ENCODE peak calls at places on chromosome 4, in nine cellular contexts. B is psoas muscle, J is BE2C, W is transverse colon, X is colonic mucosa, Q is small intestine, T is astrocyte, F is NT2/D1, I is fibroblast of lung. C is an unnamed sample. For H3K4me1, the result is how much of the 10 kb centered on the place peaks cover.

GRCh38 chr4:2226261-2226660 is 15.7 kb downstream of the HAUS3 start:
- DNase-seq in B (no peak), J (no peak), W (no peak), X (no peak), Q (no peak), T (no peak), F (no peak), I (no peak), C (no peak)

GRCh38 chr4:3770323-3771166 is 4.4 kb downstream of the ADRA2C start:
- DNase-seq in B (no peak), J (peak), W (no peak), X (no peak), Q (no peak), T (no peak), F (no peak), I (no peak), C (no peak)

GRCh38 chr4:127503111-127503510 is 129.6 kb upstream of the INTU start:
- DNase-seq in B (no peak), J (no peak), W (no peak), X (no peak), Q (no peak), T (peak), F (peak), I (peak), C (no peak)

GRCh38 chr4:10612476-10612875 is 72.1 kb downstream of the CLNK start:
- DNase-seq in B (no peak), J (no peak), W (no peak), X (no peak), Q (no peak), T (no peak), F (no peak), I (no peak), C (no peak)

GRCh38 chr4:1508161-1509160 is 102.2 kb upstream of the NKX1-1 start:
- DNase-seq in B (peak), J (peak), W (no peak), X (no peak), Q (no peak), T (no peak), F (no peak), I (no peak), C (peak)

GRCh38 chr4:17284323-17285175 is 227.3 kb downstream of the QDPR start:
- DNase-seq in B (no peak), J (no peak), W (no peak), X (no peak), Q (no peak), T (no peak), F (no peak), I (no peak), C (no peak)

GRCh38 chr4:150940123-150940522 is 75.0 kb downstream of the LRBA start:
- DNase-seq in B (no peak), J (no peak), W (no peak), X (no peak), Q (no peak), T (no peak), F (no peak), I (no peak), C (no peak)

GRCh38 chr4:138851626-138852443 is 163.7 kb upstream of the NOCT start:
- DNase-seq in B (no peak), J (no peak), W (no peak), X (no peak), Q (no peak), T (peak), F (no peak), I (no peak), C (no peak)

GRCh38 chr4:181140037-181140603 is 1103.1 kb upstream of the TENM3 start:
- DNase-seq in B (no peak), J (no peak), W (no peak), X (no peak), Q (no peak), T (no peak), F (no peak), I (peak), C (no peak)

GRCh38 chr4:178881937-178882336 is 1439.7 kb upstream of the AGA start:
- DNase-seq in B (no peak), J (no peak), W (no peak), X (no peak), Q (no peak), T (no peak), F (peak), I (no peak), C (no peak)

GRCh38 chr4:34720563-34720962 is 1523.8 kb downstream of the ARAP2 start:
- DNase-seq in B (no peak), J (no peak), W (no peak), X (no peak), Q (no peak), T (peak), F (peak), I (peak), C (no peak)

GRCh38 chr4:169260217-169260866 is 10.4 kb downstream of the SH3RF1 start:
- DNase-seq in B (no peak), J (no peak), W (no peak), X (no peak), Q (no peak), T (no peak), F (no peak), I (no peak), C (no peak)

GRCh38 chr4:102500371-102501175 is 586 bp upstream of the NFKB1 start:
- DNase-seq in B (peak), J (peak), W (peak), X (peak), Q (peak), T (peak), F (no peak), I (peak), C (peak)

GRCh38 chr4:24748758-24749350 is 46.5 kb upstream of the SOD3 start:
- DNase-seq in B (no peak), J (no peak), W (no peak), X (no peak), Q (no peak), T (no peak), F (no peak), I (no peak), C (no peak)

GRCh38 chr4:33446953-33447352 is 2726.8 kb downstream of the PCDH7 start:
- DNase-seq in B (no peak), J (no peak), W (no peak), X (no peak), Q (no peak), T (no peak), F (no peak), I (no peak), C (no peak)

GRCh38 chr4:110498420-110498819 is 22.5 kb downstream of the ENPEP start:
- DNase-seq in B (no peak), J (no peak), W (no peak), X (no peak), Q (no peak), T (no peak), F (no peak), I (no peak), C (no peak)

GRCh38 chr4:143626134-143626859 is 74.2 kb downstream of the FREM3 start:
- DNase-seq in B (peak), J (no peak), W (peak), X (peak), Q (no peak), T (peak), F (no peak), I (peak), C (peak)

GRCh38 chr4:40228497-40229365 is 31.9 kb downstream of the RHOH start:
- DNase-seq in B (no peak), J (no peak), W (no peak), X (no peak), Q (no peak), T (no peak), F (no peak), I (no peak), C (no peak)

GRCh38 chr4:21507439-21507838 is 441.1 kb downstream of the KCNIP4 start:
- DNase-seq in B (no peak), J (no peak), W (no peak), X (no peak), Q (no peak), T (no peak), F (peak), I (peak), C (no peak)

GRCh38 chr4:38889143-38889542 is 21.5 kb downstream of the FAM114A1 start:
- DNase-seq in B (no peak), J (no peak), W (no peak), X (no peak), Q (peak), T (peak), F (no peak), I (peak), C (no peak)

GRCh38 chr4:163263601-163264000 is 68.8 kb downstream of the NPY1R start:
- DNase-seq in B (no peak), J (no peak), W (no peak), X (no peak), Q (no peak), T (no peak), F (no peak), I (no peak), C (no peak)

GRCh38 chr4:172822322-172822721 is 346.3 kb upstream of the GALNT7 start:
- DNase-seq in B (no peak), J (no peak), W (no peak), X (no peak), Q (no peak), T (no peak), F (no peak), I (no peak), C (no peak)

GRCh38 chr4:122083971-122084370 is 68.2 kb upstream of the BLTP1 start:
- DNase-seq in B (no peak), J (no peak), W (no peak), X (no peak), Q (no peak), T (no peak), F (peak), I (no peak), C (no peak)

GRCh38 chr4:162791321-162791720 is 375.4 kb downstream of the NAF1 start:
- DNase-seq in B (no peak), J (no peak), W (no peak), X (no peak), Q (no peak), T (peak), F (no peak), I (no peak), C (no peak)

GRCh38 chr4:5887361-5888221 is 5.3 kb downstream of the CRMP1 start:
- DNase-seq in B (no peak), J (peak), W (no peak), X (no peak), Q (no peak), T (no peak), F (no peak), I (peak), C (no peak)

GRCh38 chr4:149823770-149824221 is 8.2 kb upstream of the IQCM start:
- DNase-seq in B (no peak), J (no peak), W (no peak), X (no peak), Q (no peak), T (peak), F (no peak), I (peak), C (no peak)

GRCh38 chr4:4592414-4592813 is 50.6 kb upstream of the STX18 start:
- DNase-seq in B (no peak), J (no peak), W (no peak), X (no peak), Q (no peak), T (no peak), F (no peak), I (no peak), C (no peak)

GRCh38 chr4:8330821-8331566 is 61.4 kb downstream of the HTRA3 start:
- DNase-seq in B (peak), J (peak), W (peak), X (no peak), Q (no peak), T (no peak), F (no peak), I (peak), C (peak)

GRCh38 chr4:165156906-165157305 is 44.2 kb upstream of the TMEM192 start:
- DNase-seq in B (no peak), J (no peak), W (no peak), X (no peak), Q (no peak), T (no peak), F (no peak), I (no peak), C (no peak)

GRCh38 chr4:7817877-7818675 is 121.6 kb downstream of the AFAP1 start:
- DNase-seq in B (no peak), J (peak), W (no peak), X (no peak), Q (no peak), T (peak), F (no peak), I (peak), C (no peak)

GRCh38 chr4:71460368-71460767 is 121.5 kb downstream of the SLC4A4 start:
- DNase-seq in B (no peak), J (no peak), W (peak), X (peak), Q (no peak), T (no peak), F (no peak), I (peak), C (no peak)

GRCh38 chr4:131001371-131001770 is 1905.4 kb downstream of the C4orf33 start:
- DNase-seq in B (no peak), J (no peak), W (no peak), X (no peak), Q (no peak), T (peak), F (no peak), I (no peak), C (no peak)

GRCh38 chr4:86498560-86499166 is 95.5 kb upstream of the PTPN13 start:
- DNase-seq in B (no peak), J (peak), W (no peak), X (no peak), Q (peak), T (peak), F (no peak), I (peak), C (no peak)

GRCh38 chr4:140463182-140463581 is 34.9 kb downstream of the MGAT4D start:
- DNase-seq in B (no peak), J (no peak), W (peak), X (peak), Q (peak), T (no peak), F (no peak), I (no peak), C (no peak)

GRCh38 chr4:56048621-56049427 is 100.1 kb downstream of the CEP135 start:
- DNase-seq in B (no peak), J (peak), W (peak), X (peak), Q (peak), T (peak), F (peak), I (peak), C (peak)

GRCh38 chr4:38162240-38162784 is 202.1 kb downstream of the PTTG2 start:
- DNase-seq in B (no peak), J (no peak), W (no peak), X (peak), Q (no peak), T (peak), F (no peak), I (peak), C (no peak)

GRCh38 chr4:21954406-21954805 is 5.8 kb upstream of the KCNIP4 start:
- DNase-seq in B (no peak), J (no peak), W (no peak), X (no peak), Q (no peak), T (no peak), F (no peak), I (no peak), C (no peak)

GRCh38 chr4:42781325-42781724 is 111.2 kb upstream of the GRXCR1 start:
- DNase-seq in B (no peak), J (no peak), W (no peak), X (no peak), Q (no peak), T (no peak), F (no peak), I (no peak), C (no peak)

GRCh38 chr4:47482326-47482725 is 2.7 kb upstream of the ATP10D start:
- DNase-seq in B (no peak), J (no peak), W (no peak), X (no peak), Q (no peak), T (peak), F (no peak), I (peak), C (no peak)

DNA sequence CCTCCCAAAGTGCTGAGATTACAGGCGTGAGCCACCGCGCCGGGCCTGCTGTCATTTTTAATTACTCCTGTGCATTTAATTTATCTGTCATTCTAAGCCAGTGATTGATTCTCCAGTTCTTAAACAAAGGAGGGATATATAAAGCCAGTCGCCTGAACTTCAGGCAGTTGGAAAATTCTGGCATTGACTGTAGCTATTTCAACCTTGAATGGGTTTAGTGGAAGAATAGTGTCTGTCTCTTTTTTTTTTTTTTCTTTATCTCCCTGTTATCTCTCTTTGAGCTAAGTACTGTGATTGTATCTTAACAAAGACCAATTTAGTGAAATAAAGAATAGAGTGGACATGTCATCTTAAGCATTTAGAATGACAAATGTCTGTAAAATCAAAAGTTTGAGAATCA is 11.0 kb downstream of the NEIL3 start:
- DNase-seq in B (no peak), J (no peak), W (no peak), X (no peak), Q (no peak), T (no peak), F (no peak), I (no peak), C (no peak)
- H3K4me1 ChIP-seq in B (under half), J (under half), W (under half), X (under half), Q (under half), T (under half), F (under half), I (under half), C (under half)

GRCh38 chr4:75723117-75723801 is 1.1 kb upstream of the USO1 start:
- DNase-seq in B (no peak), J (peak), W (no peak), X (no peak), Q (peak), T (peak), F (no peak), I (no peak), C (no peak)
- H3K4me1 ChIP-seq in B (under half), J (under half), W (under half), X (under half), Q (under half), T (under half), F (under half), I (under half), C (under half)

GRCh38 chr4:83112239-83112638 is 2.3 kb downstream of the PLAC8 start:
- DNase-seq in B (no peak), J (no peak), W (peak), X (no peak), Q (peak), T (no peak), F (no peak), I (no peak), C (no peak)

GRCh38 chr4:83110970-83111369 is 3.6 kb downstream of the PLAC8 start:
- DNase-seq in B (no peak), J (no peak), W (no peak), X (no peak), Q (no peak), T (no peak), F (no peak), I (no peak), C (no peak)

GRCh38 chr4:83114576-83114975 is at the start of gene PLAC8:
- DNase-seq in B (no peak), J (no peak), W (peak), X (peak), Q (peak), T (peak), F (no peak), I (no peak), C (no peak)

GRCh38 chr4:83113429-83113786 is 1.1 kb downstream of the PLAC8 start:
- DNase-seq in B (no peak), J (no peak), W (no peak), X (no peak), Q (no peak), T (no peak), F (no peak), I (no peak), C (no peak)

DNA sequence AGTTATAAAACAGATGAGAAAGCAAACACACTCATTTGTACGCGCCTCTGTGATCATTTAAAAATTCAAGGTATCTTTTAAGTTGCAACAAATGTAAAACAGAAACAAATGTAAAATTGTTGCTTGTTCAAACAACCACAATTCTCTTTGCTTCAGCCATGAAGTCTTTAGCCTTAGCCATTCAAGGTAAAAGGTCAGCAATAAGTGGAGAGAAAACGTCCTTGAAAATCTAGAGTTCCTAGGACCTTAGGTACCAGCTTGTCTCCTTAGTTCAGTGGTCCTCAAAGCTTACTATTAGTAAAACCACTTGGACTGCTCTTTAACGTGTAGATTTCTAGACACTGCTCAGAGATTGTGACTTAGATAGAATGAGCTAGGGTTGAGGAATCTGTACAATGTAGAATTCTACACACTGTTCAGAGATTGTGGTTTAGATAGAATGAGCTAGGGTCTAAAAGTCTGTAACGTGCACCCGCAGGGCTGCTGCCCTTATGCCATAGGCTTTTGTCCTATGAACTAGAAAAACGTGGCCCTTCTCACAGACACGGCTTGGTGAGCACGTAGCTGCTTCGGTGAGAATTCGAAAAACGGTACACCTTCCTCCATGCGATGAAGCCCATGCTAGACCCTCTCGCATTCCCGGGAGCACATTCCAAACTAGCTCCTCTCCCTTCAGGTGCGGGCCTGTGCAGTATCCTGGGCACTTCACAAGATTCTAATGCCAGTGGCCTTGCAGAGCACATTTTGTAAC is 1.7 kb downstream of the PLAC8 start:
- DNase-seq in B (no peak), J (no peak), W (peak), X (no peak), Q (peak), T (peak), F (no peak), I (no peak), C (no peak)
- H3K4me1 ChIP-seq in B (under half), J (under half), W (under half), X (under half), Q (under half), T (under half), F (under half), I (under half), C (under half)

DNA sequence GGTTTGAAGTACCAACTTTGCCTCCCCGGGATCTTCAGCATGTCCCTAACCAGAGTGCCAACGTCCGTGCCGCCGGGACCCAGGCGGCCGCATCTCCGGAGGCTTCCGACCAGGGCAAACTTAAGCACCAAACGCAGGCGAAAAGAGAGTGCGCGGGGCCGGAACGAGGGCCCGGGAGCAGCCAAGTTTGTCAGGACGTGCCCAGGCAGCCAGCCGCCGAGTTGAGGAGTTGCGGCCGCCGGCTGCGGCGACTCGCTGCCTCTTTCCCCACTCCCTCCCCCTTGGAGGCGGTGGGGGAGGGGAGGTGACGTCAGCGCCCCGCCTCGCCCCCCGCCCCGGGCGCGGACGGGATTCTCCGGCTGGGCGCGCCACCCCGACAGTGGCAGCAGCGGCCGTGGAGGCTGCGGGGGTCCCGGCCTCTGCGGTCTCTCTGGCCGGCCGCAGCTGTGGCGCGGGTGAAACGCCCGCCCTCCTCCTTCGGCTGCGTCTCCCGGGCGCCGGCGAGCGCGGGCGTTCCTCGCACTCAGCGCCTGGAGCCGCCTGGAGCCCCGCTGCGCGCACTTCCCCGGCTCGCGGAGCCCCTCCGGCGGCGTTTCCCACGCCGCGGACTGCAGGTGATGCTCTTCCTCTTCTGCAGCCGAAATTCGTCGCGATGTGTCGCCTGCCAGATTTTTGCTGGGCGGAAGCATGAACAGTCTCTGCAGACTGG is 2.9 kb upstream of the FAT1 start:
- DNase-seq in B (peak), J (peak), W (peak), X (peak), Q (peak), T (peak), F (no peak), I (peak), C (peak)
- H3K4me1 ChIP-seq in B (under half), J (under half), W (under half), X (under half), Q (under half), T (under half), F (under half), I (under half), C (under half)

GRCh38 chr4:94534401-94535312 is 82.9 kb downstream of the PDLIM5 start:
- DNase-seq in B (no peak), J (no peak), W (no peak), X (no peak), Q (peak), T (no peak), F (no peak), I (no peak), C (no peak)
- H3K4me1 ChIP-seq in B (half or more), J (under half), W (under half), X (under half), Q (under half), T (under half), F (under half), I (under half), C (under half)

C was measured in aorta.